ENCODE peak calls at places on chromosomes 11 and 22, in six cellular contexts. Q is IMR-90, O is K562, V is HepG2, U is A549, G is GM12878. X is an unnamed sample.

GRCh38 chr11:64027619-64028397 is 7.9 kb upstream of the FLRT1 start:
- DNase-seq in Q (no peak), O (peak; percentile 56), V (no peak), U (no peak), G (no peak), X (no peak)

GRCh38 chr11:130874396-130874795 is 41.9 kb downstream of the SNX19 start:
- DNase-seq in Q (peak; percentile 72), O (no peak), V (no peak), U (no peak), G (no peak), X (no peak)

GRCh38 chr11:79235696-79236095 is 205.1 kb downstream of the TENM4 start:
- DNase-seq in Q (no peak), O (no peak), V (no peak), U (no peak), G (no peak), X (no peak)

GRCh38 chr11:118001494-118001971 is 15.3 kb downstream of the IL10RA start:
- DNase-seq in Q (no peak), O (no peak), V (no peak), U (no peak), G (no peak), X (no peak)

GRCh38 chr11:45470151-45471001 is 184.2 kb upstream of the SYT13 start:
- DNase-seq in Q (no peak), O (no peak), V (no peak), U (no peak), G (no peak), X (no peak)

GRCh38 chr11:70067591-70068341 is 10.4 kb upstream of the ANO1 start:
- DNase-seq in Q (no peak), O (no peak), V (no peak), U (no peak), G (no peak), X (peak; percentile 30)

GRCh38 chr11:79538775-79539174 is 97.9 kb upstream of the TENM4 start:
- DNase-seq in Q (no peak), O (no peak), V (no peak), U (no peak), G (no peak), X (no peak)

GRCh38 chr11:64703048-64703447 is 19.9 kb downstream of the NRXN2 start:
- DNase-seq in Q (no peak), O (no peak), V (no peak), U (no peak), G (no peak), X (no peak)

GRCh38 chr11:10703544-10703943 is 10.0 kb upstream of the IRAG1 start:
- DNase-seq in Q (no peak), O (no peak), V (no peak), U (no peak), G (no peak), X (no peak)

GRCh38 chr11:11584446-11584810 is 37.4 kb downstream of the GALNT18 start:
- DNase-seq in Q (peak; percentile 97), O (no peak), V (no peak), U (peak; percentile 80), G (no peak), X (no peak)

GRCh38 chr11:40269865-40270264 is 1189.6 kb downstream of the LRRC4C start:
- DNase-seq in Q (no peak), O (no peak), V (no peak), U (no peak), G (no peak), X (no peak)

GRCh38 chr11:67371549-67372231 is 1.7 kb downstream of the CLCF1 start:
- DNase-seq in Q (peak; percentile 52), O (peak; percentile 63), V (peak; percentile 34), U (peak; percentile 74), G (no peak), X (peak; percentile 85)

GRCh38 chr11:23311986-23312940 is 452.0 kb upstream of the CCDC179 start:
- DNase-seq in Q (peak; percentile 74), O (no peak), V (no peak), U (no peak), G (no peak), X (peak; percentile 10)

GRCh38 chr11:4565371-4565770 is 16.2 kb upstream of the OR52I2 start:
- DNase-seq in Q (no peak), O (no peak), V (no peak), U (no peak), G (no peak), X (no peak)

GRCh38 chr11:70159612-70160570 is 43.2 kb upstream of the FADD start:
- DNase-seq in Q (peak; percentile 47), O (no peak), V (no peak), U (peak; percentile 83), G (no peak), X (no peak)

GRCh38 chr11:95500466-95500865 is 269.5 kb upstream of the SESN3 start:
- DNase-seq in Q (no peak), O (no peak), V (no peak), U (no peak), G (no peak), X (no peak)

GRCh38 chr11:2531277-2531986 is 86.6 kb downstream of the KCNQ1 start:
- DNase-seq in Q (peak; percentile 38), O (peak; percentile 84), V (peak; percentile 32), U (peak; percentile 53), G (no peak), X (peak; percentile 90)

GRCh38 chr22:17706451-17706900 is 67.8 kb downstream of the BID start:
- DNase-seq in Q (peak; percentile 93), O (no peak), V (peak; percentile 36), U (peak; percentile 91), G (peak; percentile 89), X (peak; percentile 33)

GRCh38 chr11:57514538-57515331 is 767 bp downstream of the SLC43A1 start:
- DNase-seq in Q (peak; percentile 24), O (peak; percentile 76), V (peak; percentile 46), U (no peak), G (no peak), X (peak; percentile 79)

GRCh38 chr22:22085702-22086500 is 103.3 kb upstream of the TOP3B start:
- DNase-seq in Q (peak; percentile 72), O (no peak), V (no peak), U (no peak), G (no peak), X (peak; percentile 44)

GRCh38 chr11:19633276-19633675 is 79.4 kb upstream of the NAV2 start:
- DNase-seq in Q (no peak), O (no peak), V (no peak), U (no peak), G (no peak), X (no peak)

GRCh38 chr11:1391165-1392010 is 1.7 kb downstream of the BRSK2 start:
- DNase-seq in Q (no peak), O (no peak), V (no peak), U (no peak), G (no peak), X (peak; percentile 67)

GRCh38 chr11:116169776-116170175 is 603.0 kb downstream of the BUD13 start:
- DNase-seq in Q (no peak), O (no peak), V (no peak), U (no peak), G (no peak), X (no peak)
- TF ChIP-seq SMC3 in Q (no peak), O (no peak), V (no peak), U (no peak), G (no peak), X (no peak)

GRCh38 chr22:46707827-46708570 is 30.1 kb downstream of the CERK start:
- DNase-seq in Q (no peak), O (no peak), V (no peak), U (no peak), G (no peak), X (no peak)

GRCh38 chr22:46703166-46703995 is 34.7 kb downstream of the CERK start:
- DNase-seq in Q (no peak), O (no peak), V (no peak), U (no peak), G (no peak), X (no peak)

GRCh38 chr22:46703996-46704370 is 34.1 kb downstream of the CERK start:
- DNase-seq in Q (no peak), O (no peak), V (no peak), U (no peak), G (no peak), X (no peak)

GRCh38 chr22:46707305-46707704 is 30.7 kb downstream of the CERK start:
- DNase-seq in Q (no peak), O (no peak), V (no peak), U (no peak), G (no peak), X (no peak)

DNA sequence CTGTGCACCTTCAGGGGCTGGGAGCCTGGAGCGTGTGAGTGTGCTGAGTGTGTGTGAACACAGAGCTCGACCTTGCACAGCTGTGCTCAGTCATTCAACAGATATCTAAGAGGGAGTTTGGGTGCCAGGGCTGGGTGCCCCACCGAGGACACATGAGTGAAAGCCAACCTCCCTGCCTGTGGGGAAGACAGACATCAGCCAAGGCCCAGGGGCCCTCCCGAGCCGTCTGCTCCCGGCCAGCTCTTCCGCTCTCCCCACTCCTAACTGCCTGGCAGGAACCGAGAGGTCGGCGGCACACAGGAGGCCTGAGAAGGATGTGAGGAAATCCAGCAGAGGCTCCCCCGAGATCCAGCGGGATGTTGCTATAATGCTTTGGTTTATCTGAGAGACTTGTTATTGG is 32.0 kb downstream of the CERK start:
- DNase-seq in Q (no peak), O (no peak), V (no peak), U (no peak), G (no peak), X (no peak)
- TF ChIP-seq SMC3 in Q (no peak), O (no peak), V (no peak), U (no peak), G (no peak), X (no peak)

DNA sequence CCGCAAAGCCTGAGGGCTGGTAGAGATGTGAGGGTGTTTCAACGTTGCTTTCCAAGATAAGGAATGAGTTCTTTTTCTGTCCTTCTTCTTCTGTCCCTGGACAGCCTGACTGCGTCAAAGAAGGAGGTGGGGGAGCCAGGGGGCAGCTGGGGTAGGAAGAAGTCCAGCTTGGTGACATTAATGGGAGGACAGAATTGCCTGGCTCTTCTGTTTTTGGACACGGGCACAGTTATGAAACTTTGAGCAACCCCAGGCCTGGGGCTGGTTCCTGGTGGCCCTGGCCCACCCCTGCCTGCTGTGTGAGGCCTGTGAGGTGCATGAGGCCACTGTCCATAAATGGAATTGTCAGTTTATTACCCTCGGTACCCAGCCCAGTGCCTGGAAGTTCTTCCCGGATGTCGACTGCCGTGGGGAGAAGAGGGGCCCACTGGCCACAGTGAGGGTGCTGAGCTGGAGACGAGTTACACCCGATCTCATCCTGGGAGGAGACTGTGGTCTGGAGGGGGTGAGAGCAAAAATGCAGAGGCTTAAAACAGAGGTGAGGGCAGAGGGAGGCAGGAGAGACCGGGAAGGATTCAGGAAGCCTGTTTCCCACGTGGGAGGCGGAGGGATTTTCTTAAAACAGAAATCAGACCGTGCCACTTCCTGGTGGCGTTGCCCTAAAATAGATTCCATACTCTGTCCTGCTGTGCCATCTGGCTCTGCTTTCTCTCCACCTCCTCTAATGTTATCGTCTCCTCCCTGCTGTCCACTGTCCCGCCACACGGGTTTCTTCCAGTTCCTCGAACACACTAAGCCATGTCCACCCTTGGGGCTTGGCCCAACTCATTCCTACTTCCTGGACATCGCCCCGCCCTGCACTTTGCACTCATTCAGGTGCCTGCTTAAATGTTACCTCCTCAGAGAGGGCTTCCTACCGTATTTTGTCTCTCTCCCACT is 59.7 kb upstream of the RASD2 start:
- DNase-seq in Q (no peak), O (peak; percentile 13), V (no peak), U (peak; percentile 25), G (no peak), X (no peak)
- TF ChIP-seq SMC3 in Q (no peak), O (no peak), V (no peak), U (no peak), G (no peak), X (no peak)

DNA sequence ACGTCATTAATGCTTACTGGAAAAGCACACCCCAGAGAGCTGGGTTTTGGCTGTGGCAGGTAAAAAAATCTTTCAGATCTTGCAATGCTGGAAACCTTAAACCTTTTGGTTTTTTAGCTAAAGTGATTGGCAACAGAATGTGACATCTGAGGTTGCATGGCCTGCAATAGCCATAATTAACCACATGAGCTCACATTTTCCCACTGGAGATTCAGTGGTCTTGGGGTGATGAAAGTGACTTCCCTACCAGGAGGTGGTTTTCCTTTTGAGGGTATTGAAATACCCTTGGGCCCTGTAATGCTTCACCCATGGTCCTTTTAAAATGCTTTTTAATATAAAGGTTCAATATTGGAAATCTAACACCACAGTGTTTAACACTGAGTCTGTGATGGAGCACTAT is 192.8 kb downstream of the WNT11 start:
- DNase-seq in Q (no peak), O (peak; percentile 8), V (no peak), U (no peak), G (no peak), X (no peak)
- TF ChIP-seq SMC3 in Q (no peak), O (no peak), V (no peak), U (no peak), G (no peak), X (no peak)

X was measured in SK-N-SH.